ENCODE peak calls at places on chromosomes 2 and 18, in ten cellular contexts. R is fibroblast of villous mesenchyme, F is GM10248, W is astrocyte of the spinal cord, C is A549, H is OCI-LY7, N is left ventricle myocardium inferior, I is brain microvascular endothelial cell, V is kidney epithelial cell, O is transverse colon. U is an unnamed sample.

GRCh38 chr18:811192-812122 is 585 bp downstream of the YES1 start:
- DNase-seq in R (peak), O (peak), W (peak), V (no peak), F (no peak), C (peak), I (no peak), H (no peak), N (peak), U (peak)

GRCh38 chr18:42030586-42031182 is 75.7 kb downstream of the PIK3C3 start:
- DNase-seq in N (no peak), V (no peak), O (no peak), H (peak), R (peak), W (peak), C (peak), I (peak), F (no peak), U (peak)

GRCh38 chr2:232328516-232329460 is 49.8 kb upstream of the ALPP start:
- DNase-seq in V (no peak), N (peak), C (no peak), R (no peak), I (no peak), F (no peak), H (no peak), W (no peak), O (no peak), U (no peak)

GRCh38 chr2:42835577-42836371 is 43.4 kb upstream of the HAAO start:
- DNase-seq in I (peak), O (peak), V (peak), R (peak), F (no peak), N (no peak), W (peak), C (peak), H (no peak), U (peak)

GRCh38 chr2:2657121-2657962 is 326.3 kb upstream of the MYT1L start:
- DNase-seq in N (no peak), O (no peak), C (no peak), V (no peak), H (no peak), I (no peak), R (no peak), W (no peak), F (no peak), U (no peak)

GRCh38 chr2:191158751-191159150 is 8.0 kb upstream of the STAT4 start:
- DNase-seq in C (no peak), V (no peak), F (no peak), N (no peak), R (no peak), W (no peak), H (no peak), O (no peak), I (no peak), U (no peak)

GRCh38 chr2:107635883-107636282 is 190.8 kb upstream of the RGPD4 start:
- DNase-seq in W (peak), F (no peak), H (no peak), R (peak), V (peak), C (no peak), O (no peak), I (peak), N (no peak), U (peak)

GRCh38 chr2:142878061-142878741 is 737 bp downstream of the KYNU start:
- DNase-seq in H (no peak), I (no peak), R (no peak), C (no peak), F (no peak), W (no peak), N (no peak), V (no peak), O (no peak), U (no peak)

GRCh38 chr2:223599646-223600009 is 2.5 kb downstream of the SCG2 start:
- DNase-seq in O (no peak), N (no peak), C (no peak), F (no peak), I (no peak), H (no peak), W (no peak), R (peak), V (no peak), U (peak)

GRCh38 chr2:189500456-189501160 is 59.3 kb downstream of the WDR75 start:
- DNase-seq in R (no peak), N (no peak), F (no peak), W (no peak), V (no peak), H (no peak), I (no peak), C (no peak), O (no peak), U (no peak)

GRCh38 chr2:168090366-168091019 is 156.9 kb downstream of the STK39 start:
- DNase-seq in V (no peak), R (no peak), I (no peak), F (peak), N (no peak), C (no peak), W (no peak), O (no peak), H (peak), U (no peak)

GRCh38 chr2:215367647-215368492 is 56.0 kb downstream of the ATIC start:
- DNase-seq in W (peak), I (peak), O (no peak), H (no peak), N (no peak), F (no peak), C (no peak), R (no peak), V (peak), U (peak)

GRCh38 chr2:61016392-61017002 is 1.0 kb upstream of the PEX13 start:
- DNase-seq in F (peak), V (no peak), R (no peak), I (no peak), O (no peak), W (no peak), C (no peak), H (no peak), N (no peak), U (no peak)

GRCh38 chr18:52723456-52724065 is 383.6 kb downstream of the DCC start:
- DNase-seq in V (no peak), I (no peak), W (peak), C (no peak), O (no peak), R (no peak), N (no peak), H (no peak), F (no peak), U (no peak)

GRCh38 chr18:6414723-6415362 is at the start of gene L3MBTL4:
- DNase-seq in N (peak), F (peak), W (peak), O (peak), H (no peak), V (no peak), C (no peak), I (no peak), R (no peak), U (no peak)

GRCh38 chr18:7206231-7206630 is 24.7 kb upstream of the LRRC30 start:
- DNase-seq in W (no peak), V (no peak), H (no peak), C (no peak), F (no peak), I (no peak), N (no peak), R (no peak), O (no peak), U (no peak)

GRCh38 chr18:80147037-80147417 is 38.0 kb downstream of the ADNP2 start:
- DNase-seq in V (no peak), F (no peak), O (no peak), C (no peak), N (no peak), W (peak), I (no peak), R (no peak), H (no peak), U (no peak)

GRCh38 chr2:16391986-16392385 is 273.6 kb downstream of the CYRIA start:
- DNase-seq in C (no peak), F (no peak), I (no peak), W (no peak), V (no peak), O (no peak), N (no peak), H (no peak), R (no peak), U (no peak)

GRCh38 chr2:193279361-193279760 is 1084.6 kb upstream of the TMEFF2 start:
- DNase-seq in I (no peak), W (no peak), V (no peak), H (no peak), R (no peak), O (no peak), N (no peak), F (no peak), C (no peak), U (no peak)

GRCh38 chr2:157302492-157303099 is 23.0 kb downstream of the ERMN start:
- DNase-seq in F (peak), H (peak), N (no peak), R (peak), C (peak), W (peak), I (peak), V (no peak), O (no peak), U (peak)

GRCh38 chr2:30756971-30757370 is 50.3 kb downstream of the CAPN13 start:
- DNase-seq in V (no peak), W (no peak), N (no peak), C (no peak), F (no peak), O (no peak), H (no peak), R (no peak), I (no peak), U (no peak)

GRCh38 chr18:23503967-23504352 is 649 bp downstream of the RMC1 start:
- DNase-seq in V (no peak), I (no peak), O (no peak), R (no peak), F (no peak), N (no peak), C (no peak), W (no peak), H (peak), U (no peak)

GRCh38 chr2:29314816-29315571 is 199.8 kb downstream of the CLIP4 start:
- DNase-seq in I (peak), V (no peak), H (peak), N (no peak), F (peak), W (peak), O (peak), C (no peak), R (no peak), U (peak)

GRCh38 chr2:112793449-112793978 is 9.2 kb upstream of the IL1A start:
- DNase-seq in H (no peak), R (peak), W (peak), I (no peak), N (no peak), F (no peak), V (no peak), C (no peak), O (no peak), U (peak)

GRCh38 chr18:44579028-44579692 is 101.5 kb upstream of the SETBP1 start:
- DNase-seq in W (peak), N (no peak), I (no peak), O (no peak), V (no peak), F (peak), R (peak), C (peak), H (peak), U (peak)

GRCh38 chr2:33336036-33336625 is 140.3 kb upstream of the RASGRP3 start:
- DNase-seq in F (no peak), N (no peak), H (peak), I (no peak), O (no peak), W (no peak), C (no peak), V (no peak), R (no peak), U (no peak)

GRCh38 chr2:31079665-31080064 is 58.6 kb downstream of the GALNT14 start:
- DNase-seq in V (no peak), O (no peak), R (no peak), N (no peak), F (no peak), C (no peak), H (no peak), I (no peak), W (no peak), U (no peak)

GRCh38 chr2:36800381-36800780 is 103.9 kb downstream of the VIT start:
- DNase-seq in O (no peak), R (no peak), V (no peak), H (no peak), C (no peak), N (no peak), W (no peak), I (no peak), F (no peak), U (no peak)

GRCh38 chr2:21740529-21740928 is 616.8 kb downstream of the TDRD15 start:
- DNase-seq in V (no peak), O (no peak), I (no peak), C (no peak), H (no peak), R (no peak), F (no peak), W (no peak), N (no peak), U (peak)

GRCh38 chr18:59927246-59927825 is 27.5 kb downstream of the PMAIP1 start:
- DNase-seq in F (peak), V (no peak), W (no peak), N (no peak), I (no peak), H (no peak), C (no peak), O (no peak), R (no peak), U (peak)

GRCh38 chr2:53512071-53512841 is 255.3 kb upstream of the CHAC2 start:
- DNase-seq in V (no peak), H (no peak), W (no peak), R (peak), I (no peak), N (no peak), O (no peak), C (no peak), F (no peak), U (no peak)

GRCh38 chr2:157894694-157895450 is 18.7 kb upstream of the ACVR1 start:
- DNase-seq in N (no peak), O (no peak), R (peak), H (no peak), I (peak), F (no peak), W (peak), C (no peak), V (no peak), U (peak)

GRCh38 chr2:28895189-28895893 is 874 bp downstream of the WDR43 start:
- DNase-seq in N (peak), R (no peak), O (peak), W (peak), F (peak), V (peak), I (peak), H (peak), C (peak), U (peak)

GRCh38 chr2:199370150-199370780 is 87.5 kb downstream of the SATB2 start:
- DNase-seq in R (no peak), V (no peak), O (no peak), C (no peak), I (no peak), W (peak), F (no peak), N (no peak), H (no peak), U (no peak)

GRCh38 chr2:95031726-95032116 is 6.2 kb downstream of the MAL start:
- DNase-seq in W (no peak), N (no peak), V (no peak), O (no peak), R (no peak), H (no peak), F (no peak), C (no peak), I (no peak), U (no peak)

GRCh38 chr2:202251494-202251893 is 13.1 kb upstream of the SUMO1 start:
- DNase-seq in W (no peak), O (no peak), N (no peak), F (no peak), V (no peak), H (no peak), C (no peak), I (no peak), R (peak), U (peak)

GRCh38 chr2:226001716-226002115 is 602.2 kb downstream of the NYAP2 start:
- DNase-seq in N (no peak), I (no peak), R (peak), F (no peak), H (no peak), W (peak), V (no peak), O (no peak), C (no peak), U (peak)

GRCh38 chr2:69911985-69912563 is 2.8 kb upstream of the MXD1 start:
- DNase-seq in F (no peak), V (no peak), W (peak), O (no peak), C (no peak), I (no peak), R (peak), H (peak), N (no peak), U (peak)

DNA sequence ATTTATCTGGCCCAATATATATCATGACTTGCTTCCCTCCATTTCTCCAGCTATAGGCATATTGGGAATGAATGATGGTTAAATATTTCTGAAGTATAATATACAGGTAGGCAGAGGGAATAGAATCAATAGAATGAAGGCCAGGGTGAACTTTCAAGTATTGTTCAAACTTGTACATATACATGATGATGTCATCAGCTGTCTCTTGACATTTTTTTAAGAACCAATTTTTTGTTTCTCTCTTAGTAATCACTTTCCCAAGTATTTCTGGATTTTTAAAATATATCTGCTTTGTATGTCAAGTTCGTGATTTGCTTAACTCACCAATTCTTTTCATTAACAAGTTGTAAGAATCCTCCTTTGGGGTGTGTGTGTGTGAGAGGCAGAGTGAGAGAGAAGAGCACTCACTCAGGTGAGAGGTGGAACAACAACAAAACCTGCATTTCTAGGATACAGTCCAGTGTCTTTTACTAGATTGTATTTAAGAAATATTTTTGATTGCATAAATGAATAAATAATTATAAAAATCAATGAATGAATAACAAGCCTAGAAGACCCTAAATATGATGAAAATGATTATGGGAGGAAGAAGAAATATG is 1239.1 kb downstream of the LRP1B start:
- DNase-seq in C (no peak), N (no peak), W (no peak), V (no peak), R (no peak), I (no peak), F (no peak), O (no peak), H (no peak), U (no peak)
- TF ChIP-seq CTCF in C (no peak), N (no peak), W (peak), V (peak), R (no peak), I (peak), F (no peak), O (no peak), H (peak), U (peak)

GRCh38 chr2:217887841-217888665 is 114.7 kb downstream of the TNS1 start:
- DNase-seq in R (peak), H (no peak), N (peak), C (no peak), I (no peak), V (no peak), F (no peak), O (no peak), W (no peak), U (peak)

GRCh38 chr2:217893440-217893839 is 109.4 kb downstream of the TNS1 start:
- DNase-seq in H (no peak), C (no peak), O (no peak), F (no peak), N (no peak), R (no peak), I (no peak), W (no peak), V (no peak), U (no peak)

GRCh38 chr2:217889656-217890055 is 113.1 kb downstream of the TNS1 start:
- DNase-seq in H (no peak), C (no peak), O (no peak), V (no peak), F (no peak), N (no peak), R (no peak), W (no peak), I (no peak), U (no peak)

GRCh38 chr2:217892560-217892959 is 110.2 kb downstream of the TNS1 start:
- DNase-seq in O (no peak), W (no peak), R (no peak), C (no peak), V (no peak), F (no peak), I (no peak), N (no peak), H (no peak), U (no peak)

DNA sequence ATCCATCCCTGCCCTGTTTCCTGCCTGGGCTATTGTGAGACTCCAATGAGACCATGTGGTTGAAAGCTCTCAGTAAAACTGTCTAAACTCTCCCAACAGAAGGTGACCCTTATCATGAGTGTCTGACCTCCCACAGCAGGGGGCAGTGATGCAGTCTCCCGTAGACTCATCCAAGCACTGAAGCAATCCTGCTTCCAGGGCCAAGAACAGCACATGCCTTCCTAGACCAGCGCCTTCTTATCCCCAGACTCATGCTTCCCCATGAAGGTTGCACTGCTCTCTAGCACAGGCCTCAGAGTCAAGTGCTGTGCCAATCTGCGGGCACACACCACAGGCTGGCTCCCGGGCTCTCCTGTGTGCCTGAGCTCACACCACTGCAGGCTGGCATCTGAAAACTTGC is 112.3 kb downstream of the TNS1 start:
- DNase-seq in F (no peak), N (peak), H (no peak), O (no peak), I (peak), V (no peak), W (peak), R (peak), C (peak), U (peak)
- TF ChIP-seq CTCF in F (no peak), N (peak), H (no peak), O (no peak), I (peak), V (no peak), W (peak), R (peak), C (peak), U (no peak)

GRCh38 chr2:102268529-102269524 is 42.5 kb upstream of the IL1RL1 start:
- DNase-seq in H (no peak), I (no peak), R (peak), O (no peak), V (peak), F (no peak), N (no peak), W (peak), C (no peak), U (peak)

GRCh38 chr2:102276549-102277201 is 34.7 kb upstream of the IL1RL1 start:
- DNase-seq in C (no peak), R (no peak), O (no peak), V (no peak), H (no peak), F (no peak), W (no peak), N (no peak), I (no peak), U (no peak)

GRCh38 chr2:102267774-102268173 is 43.6 kb upstream of the IL1RL1 start:
- DNase-seq in W (no peak), C (no peak), F (no peak), V (no peak), I (no peak), R (no peak), O (no peak), N (no peak), H (no peak), U (no peak)

GRCh38 chr2:102273619-102274211 is 37.6 kb upstream of the IL1RL1 start:
- DNase-seq in O (no peak), V (no peak), R (peak), W (peak), I (peak), N (no peak), H (no peak), C (no peak), F (no peak), U (peak)

GRCh38 chr2:102271844-102272243 is 39.5 kb upstream of the IL1RL1 start:
- DNase-seq in C (no peak), O (no peak), W (no peak), H (no peak), I (no peak), F (no peak), N (no peak), V (no peak), R (no peak), U (no peak)
- TF ChIP-seq CTCF in C (no peak), O (no peak), W (no peak), H (no peak), I (peak), F (no peak), N (no peak), V (no peak), R (no peak), U (peak)

DNA sequence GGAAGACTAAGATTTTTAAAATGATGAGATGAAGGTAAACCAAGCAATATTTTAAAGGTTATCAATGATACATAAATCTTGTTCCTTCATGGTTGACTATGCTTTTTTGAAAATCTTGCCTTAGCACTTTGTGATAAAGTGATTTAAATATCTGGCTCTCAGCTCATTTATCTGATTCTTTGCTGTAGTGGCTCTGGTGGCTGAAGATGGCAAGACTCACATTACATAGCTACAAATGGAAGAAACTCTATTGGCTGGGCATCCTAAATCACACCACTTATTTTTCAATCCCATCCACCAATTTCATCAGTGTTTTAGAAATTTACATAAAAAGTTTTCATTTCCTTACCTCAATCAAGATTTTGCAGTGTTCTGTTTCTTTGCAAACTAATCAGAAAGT is 16.6 kb upstream of the APCDD1 start:
- DNase-seq in O (no peak), I (no peak), H (no peak), W (no peak), C (peak), F (no peak), R (no peak), N (no peak), V (no peak), U (no peak)
- TF ChIP-seq CTCF in O (no peak), I (no peak), H (no peak), W (no peak), C (peak), F (no peak), R (peak), N (no peak), V (no peak), U (no peak)

GRCh38 chr2:134917958-134918517 is 584 bp upstream of the CCNT2 start:
- DNase-seq in H (peak), W (no peak), C (no peak), F (no peak), O (no peak), R (no peak), I (no peak), V (peak), N (no peak), U (no peak)
- TF ChIP-seq CTCF in H (peak), W (peak), C (no peak), F (no peak), O (peak), R (peak), I (peak), V (peak), N (peak), U (peak)

U was measured in choroid plexus epithelial cell.